ENCODE peak calls at places on chromosomes 11 and 22, in six cellular contexts. Z, O, H, V, C and I are unnamed samples.

GRCh38 chr22:19738664-19739447 is 15.5 kb downstream of the GP1BB start:
- DNase-seq in V (no peak), H (no peak), O (no peak), Z (no peak), C (no peak), I (no peak)

GRCh38 chr11:18754308-18754707 is 28.3 kb upstream of the IGSF22 start:
- DNase-seq in H (peak), O (no peak), C (no peak), V (no peak), Z (no peak), I (peak)

GRCh38 chr22:30423296-30423958 is 2.1 kb upstream of the MTFP1 start:
- DNase-seq in Z (no peak), V (peak), H (peak), O (no peak), C (peak), I (no peak)

GRCh38 chr22:26619510-26619909 is 1.7 kb upstream of the CRYBB1 start:
- DNase-seq in O (no peak), C (peak), H (no peak), Z (no peak), V (no peak), I (no peak)

GRCh38 chr22:30943368-30943767 is 25.2 kb downstream of the MORC2 start:
- DNase-seq in O (no peak), H (no peak), C (no peak), Z (no peak), V (no peak), I (no peak)

GRCh38 chr11:121553806-121554205 is 101.0 kb upstream of the SORL1-AS1 start:
- DNase-seq in H (peak), O (no peak), V (peak), Z (peak), C (no peak), I (peak)

GRCh38 chr22:44462246-44463015 is 35.6 kb downstream of the RTL6 start:
- DNase-seq in Z (no peak), O (no peak), V (no peak), C (no peak), H (no peak), I (no peak)

GRCh38 chr11:68954970-68955958 is 25.5 kb downstream of the MRGPRD start:
- DNase-seq in V (no peak), C (peak), H (peak), Z (peak), O (peak), I (peak)

GRCh38 chr11:57150454-57150917 is 31.3 kb upstream of the LRRC55 start:
- DNase-seq in H (peak), C (no peak), O (no peak), V (no peak), Z (no peak), I (peak)

GRCh38 chr22:26377170-26377825 is 51.8 kb upstream of the ASPHD2 start:
- DNase-seq in O (no peak), V (no peak), C (no peak), Z (no peak), H (peak), I (no peak)

GRCh38 chr11:109511598-109511997 is 89.6 kb downstream of the C11orf87 start:
- DNase-seq in O (no peak), C (no peak), H (no peak), Z (no peak), V (no peak), I (no peak)

GRCh38 chr11:118917488-118918127 is 8.1 kb downstream of the BCL9L start:
- DNase-seq in H (peak), V (peak), O (peak), C (peak), Z (peak), I (peak)

GRCh38 chr11:120235024-120235628 is 4.8 kb upstream of the POU2F3 start:
- DNase-seq in V (peak), H (peak), O (no peak), C (no peak), Z (peak), I (peak)

DNA sequence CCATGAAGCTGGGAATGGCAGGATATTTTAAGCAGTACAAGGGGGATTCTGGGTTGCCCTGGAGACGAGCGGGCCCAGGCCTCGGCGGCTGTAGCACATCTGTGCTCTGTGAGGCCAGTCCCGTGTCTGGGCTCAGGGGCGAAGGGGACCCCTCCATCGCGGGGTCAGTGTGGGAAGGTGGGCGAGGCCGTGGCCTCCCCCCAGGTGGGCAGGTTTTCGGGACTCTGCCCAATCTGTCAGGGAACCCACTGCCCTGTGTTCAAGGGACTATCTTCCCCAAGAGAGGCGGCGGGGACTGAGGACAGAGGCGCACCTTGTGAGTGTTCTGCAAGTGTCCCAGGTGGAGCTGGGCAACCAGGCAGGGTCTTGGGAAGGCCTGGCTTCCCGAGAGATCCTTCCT is 336.6 kb downstream of the CTTN start:
- DNase-seq in V (no peak), O (no peak), H (no peak), C (no peak), Z (no peak), I (no peak)
- TF ChIP-seq CTCF in V (no peak), O (no peak), H (no peak), C (no peak), Z (no peak), I (no peak)

GRCh38 chr11:107591098-107591445 is at the start of gene ELMOD1:
- DNase-seq in O (peak), H (peak), V (peak), C (no peak), Z (peak), I (no peak)
- TF ChIP-seq CTCF in O (peak), H (no peak), V (peak), C (no peak), Z (no peak), I (peak)

GRCh38 chr11:92552942-92553341 is 328.3 kb downstream of the FAT3 start:
- DNase-seq in C (no peak), H (peak), V (no peak), Z (peak), O (no peak), I (peak)
- TF ChIP-seq CTCF in C (no peak), H (peak), V (no peak), Z (peak), O (no peak), I (no peak)

GRCh38 chr22:50326959-50327710 is at the start of gene DENND6B:
- DNase-seq in C (peak), O (peak), V (no peak), H (peak), Z (peak), I (peak)
- TF ChIP-seq CTCF in C (peak), O (peak), V (peak), H (no peak), Z (peak), I (peak)